ENCODE peak calls at places on chromosomes 11 and 22, in four cellular contexts. Y, P, X and R are unnamed samples.

GRCh38 chr22:29689872-29690213 is 30.0 kb upstream of the CABP7 start:
- DNase-seq in Y (peak), P (peak), X (peak), R (no peak)

GRCh38 chr11:112004389-112004788 is 20.8 kb upstream of the DLAT start:
- DNase-seq in Y (no peak), P (peak), X (peak), R (no peak)

GRCh38 chr22:46795140-46795539 is 32.7 kb downstream of the TBC1D22A start:
- DNase-seq in Y (no peak), P (no peak), X (no peak), R (no peak)

GRCh38 chr11:121318848-121319834 is 26.6 kb downstream of the SC5D start:
- DNase-seq in Y (peak), P (peak), X (peak), R (no peak)

GRCh38 chr11:68076371-68077042 is 37.7 kb downstream of the TCIRG1 start:
- DNase-seq in Y (no peak), P (no peak), X (no peak), R (no peak)

GRCh38 chr11:26297179-26297970 is 34.6 kb upstream of the ANO3 start:
- DNase-seq in Y (peak), P (peak), X (peak), R (no peak)

GRCh38 chr11:117375960-117376359 is 48.3 kb downstream of the CEP164 start:
- DNase-seq in Y (no peak), P (no peak), X (no peak), R (no peak)

GRCh38 chr11:72411623-72412532 is 22.5 kb downstream of the CLPB start:
- DNase-seq in Y (no peak), P (no peak), X (peak), R (no peak)

GRCh38 chr22:46446799-46447198 is 90.6 kb downstream of the CELSR1 start:
- DNase-seq in Y (no peak), P (no peak), X (no peak), R (peak)

GRCh38 chr11:118126082-118126838 is 26.4 kb downstream of the SCN4B start:
- DNase-seq in Y (no peak), P (peak), X (no peak), R (no peak)

GRCh38 chr11:118406599-118407166 is 5.3 kb downstream of the ATP5MG start:
- DNase-seq in Y (no peak), P (no peak), X (no peak), R (no peak)

GRCh38 chr11:4606231-4607015 is 1.6 kb downstream of the TRIM68 start:
- DNase-seq in Y (no peak), P (no peak), X (no peak), R (no peak)

GRCh38 chr11:88555829-88556202 is 218.3 kb upstream of the CTSC start:
- DNase-seq in Y (peak), P (peak), X (no peak), R (no peak)

GRCh38 chr22:38881997-38882396 is 10.0 kb upstream of the CBX6 start:
- DNase-seq in Y (no peak), P (no peak), X (no peak), R (no peak)

GRCh38 chr11:73866095-73866579 is 10.5 kb downstream of the COA4 start:
- DNase-seq in Y (peak), P (peak), X (no peak), R (no peak)

GRCh38 chr11:107743161-107743560 is 31.3 kb upstream of the SLN start:
- DNase-seq in Y (no peak), P (no peak), X (no peak), R (no peak)

GRCh38 chr11:114447892-114448291 is 8.6 kb downstream of the REXO2 start:
- DNase-seq in Y (peak), P (no peak), X (no peak), R (no peak)